ENCODE peak calls at places on chromosomes 2 and 18, in ten cellular contexts. One of them, this sample, is unnamed.

GRCh38 chr2:144014108-144014507 is 505.8 kb downstream of the ZEB2 start:
- DNase-seq in uterus: no peak
- DNase-seq in right lobe of liver: no peak
- DNase-seq in A549: no peak
- DNase-seq in adrenal gland: no peak
- DNase-seq in upper lobe of left lung: no peak
- DNase-seq in IMR-90: peak
- DNase-seq in heart left ventricle: no peak
- DNase-seq in tibial nerve: no peak
- DNase-seq in K562: no peak
- DNase-seq in this sample: no peak

GRCh38 chr18:49656098-49656591 is 94.3 kb downstream of the LIPG start:
- DNase-seq in heart left ventricle: no peak
- DNase-seq in upper lobe of left lung: no peak
- DNase-seq in uterus: no peak
- DNase-seq in adrenal gland: no peak
- DNase-seq in tibial nerve: no peak
- DNase-seq in A549: no peak
- DNase-seq in IMR-90: peak
- DNase-seq in right lobe of liver: no peak
- DNase-seq in K562: no peak
- DNase-seq in this sample: no peak

GRCh38 chr2:71605781-71606241 is 152.4 kb downstream of the DYSF start:
- DNase-seq in uterus: peak
- DNase-seq in A549: no peak
- DNase-seq in adrenal gland: no peak
- DNase-seq in K562: no peak
- DNase-seq in tibial nerve: peak
- DNase-seq in right lobe of liver: peak
- DNase-seq in IMR-90: no peak
- DNase-seq in upper lobe of left lung: peak
- DNase-seq in heart left ventricle: peak
- DNase-seq in this sample: no peak

GRCh38 chr18:70044626-70045025 is 97.0 kb upstream of the CD226 start:
- DNase-seq in A549: peak
- DNase-seq in adrenal gland: no peak
- DNase-seq in tibial nerve: no peak
- DNase-seq in upper lobe of left lung: no peak
- DNase-seq in K562: no peak
- DNase-seq in IMR-90: peak
- DNase-seq in right lobe of liver: no peak
- DNase-seq in heart left ventricle: no peak
- DNase-seq in uterus: no peak
- DNase-seq in this sample: no peak

GRCh38 chr2:238864207-238865014 is 16.5 kb downstream of the TWIST2 start:
- DNase-seq in adrenal gland: peak
- DNase-seq in K562: peak
- DNase-seq in upper lobe of left lung: peak
- DNase-seq in heart left ventricle: peak
- DNase-seq in IMR-90: peak
- DNase-seq in uterus: peak
- DNase-seq in right lobe of liver: no peak
- DNase-seq in A549: peak
- DNase-seq in tibial nerve: peak
- DNase-seq in this sample: peak

GRCh38 chr2:208335-208734 is 55.5 kb downstream of the SH3YL1 start:
- DNase-seq in tibial nerve: no peak
- DNase-seq in upper lobe of left lung: no peak
- DNase-seq in K562: no peak
- DNase-seq in A549: no peak
- DNase-seq in heart left ventricle: no peak
- DNase-seq in adrenal gland: no peak
- DNase-seq in right lobe of liver: no peak
- DNase-seq in uterus: no peak
- DNase-seq in IMR-90: no peak
- DNase-seq in this sample: no peak

GRCh38 chr18:54261894-54262293 is 7.4 kb upstream of the POLI start:
- DNase-seq in right lobe of liver: no peak
- DNase-seq in heart left ventricle: no peak
- DNase-seq in upper lobe of left lung: peak
- DNase-seq in IMR-90: no peak
- DNase-seq in K562: peak
- DNase-seq in tibial nerve: no peak
- DNase-seq in A549: no peak
- DNase-seq in adrenal gland: no peak
- DNase-seq in uterus: no peak
- DNase-seq in this sample: no peak

GRCh38 chr2:14189929-14190328 is 442.6 kb upstream of the LRATD1 start:
- DNase-seq in K562: no peak
- DNase-seq in right lobe of liver: no peak
- DNase-seq in heart left ventricle: no peak
- DNase-seq in adrenal gland: no peak
- DNase-seq in tibial nerve: no peak
- DNase-seq in IMR-90: peak
- DNase-seq in upper lobe of left lung: no peak
- DNase-seq in uterus: peak
- DNase-seq in A549: no peak
- DNase-seq in this sample: no peak

GRCh38 chr2:113077921-113078320 is 10.2 kb downstream of the IL1F10 start:
- DNase-seq in uterus: no peak
- DNase-seq in right lobe of liver: no peak
- DNase-seq in adrenal gland: no peak
- DNase-seq in upper lobe of left lung: no peak
- DNase-seq in IMR-90: no peak
- DNase-seq in tibial nerve: no peak
- DNase-seq in A549: no peak
- DNase-seq in heart left ventricle: no peak
- DNase-seq in K562: no peak
- DNase-seq in this sample: no peak

GRCh38 chr18:47251289-47252120 is at the start of gene SKOR2:
- DNase-seq in IMR-90: no peak
- DNase-seq in heart left ventricle: peak
- DNase-seq in adrenal gland: no peak
- DNase-seq in tibial nerve: no peak
- DNase-seq in A549: no peak
- DNase-seq in upper lobe of left lung: no peak
- DNase-seq in right lobe of liver: no peak
- DNase-seq in uterus: no peak
- DNase-seq in K562: no peak
- DNase-seq in this sample: peak

GRCh38 chr18:13539843-13540535 is 186.4 kb downstream of the FAM210A start:
- DNase-seq in A549: no peak
- DNase-seq in K562: no peak
- DNase-seq in adrenal gland: no peak
- DNase-seq in heart left ventricle: no peak
- DNase-seq in IMR-90: no peak
- DNase-seq in upper lobe of left lung: no peak
- DNase-seq in uterus: no peak
- DNase-seq in right lobe of liver: no peak
- DNase-seq in tibial nerve: no peak
- DNase-seq in this sample: no peak

GRCh38 chr2:69741281-69742169 is at the start of gene ANXA4:
- DNase-seq in right lobe of liver: peak
- DNase-seq in adrenal gland: peak
- DNase-seq in A549: peak
- DNase-seq in heart left ventricle: peak
- DNase-seq in upper lobe of left lung: peak
- DNase-seq in IMR-90: peak
- DNase-seq in K562: peak
- DNase-seq in tibial nerve: peak
- DNase-seq in uterus: peak
- DNase-seq in this sample: peak

GRCh38 chr2:191910518-191910917 is 63.6 kb upstream of the CAVIN2 start:
- DNase-seq in A549: no peak
- DNase-seq in adrenal gland: no peak
- DNase-seq in right lobe of liver: no peak
- DNase-seq in upper lobe of left lung: no peak
- DNase-seq in uterus: no peak
- DNase-seq in K562: no peak
- DNase-seq in IMR-90: peak
- DNase-seq in tibial nerve: no peak
- DNase-seq in heart left ventricle: no peak
- DNase-seq in this sample: no peak

GRCh38 chr2:63059434-63060078 is 8.9 kb downstream of the OTX1 start:
- DNase-seq in IMR-90: no peak
- DNase-seq in heart left ventricle: no peak
- DNase-seq in tibial nerve: no peak
- DNase-seq in A549: no peak
- DNase-seq in upper lobe of left lung: no peak
- DNase-seq in right lobe of liver: no peak
- DNase-seq in adrenal gland: no peak
- DNase-seq in uterus: no peak
- DNase-seq in K562: no peak
- DNase-seq in this sample: no peak

GRCh38 chr2:205835251-205835900 is 153.1 kb downstream of the NRP2 start:
- DNase-seq in upper lobe of left lung: no peak
- DNase-seq in IMR-90: no peak
- DNase-seq in adrenal gland: no peak
- DNase-seq in right lobe of liver: no peak
- DNase-seq in tibial nerve: no peak
- DNase-seq in heart left ventricle: no peak
- DNase-seq in K562: no peak
- DNase-seq in A549: no peak
- DNase-seq in uterus: peak
- DNase-seq in this sample: no peak

GRCh38 chr2:25283921-25284320 is 57.8 kb downstream of the DNMT3A start:
- DNase-seq in upper lobe of left lung: no peak
- DNase-seq in heart left ventricle: no peak
- DNase-seq in right lobe of liver: no peak
- DNase-seq in uterus: no peak
- DNase-seq in adrenal gland: no peak
- DNase-seq in A549: no peak
- DNase-seq in IMR-90: no peak
- DNase-seq in K562: no peak
- DNase-seq in tibial nerve: no peak
- DNase-seq in this sample: no peak

GRCh38 chr2:25285265-25286024 is 56.3 kb downstream of the DNMT3A start:
- DNase-seq in A549: no peak
- DNase-seq in upper lobe of left lung: no peak
- DNase-seq in heart left ventricle: no peak
- DNase-seq in right lobe of liver: no peak
- DNase-seq in K562: no peak
- DNase-seq in IMR-90: no peak
- DNase-seq in uterus: no peak
- DNase-seq in adrenal gland: no peak
- DNase-seq in tibial nerve: no peak
- DNase-seq in this sample: no peak

GRCh38 chr2:25286723-25287483 is 54.8 kb downstream of the DNMT3A start:
- DNase-seq in tibial nerve: no peak
- DNase-seq in right lobe of liver: no peak
- DNase-seq in heart left ventricle: no peak
- DNase-seq in A549: no peak
- DNase-seq in K562: no peak
- DNase-seq in upper lobe of left lung: no peak
- DNase-seq in adrenal gland: no peak
- DNase-seq in uterus: no peak
- DNase-seq in IMR-90: no peak
- DNase-seq in this sample: no peak

GRCh38 chr2:25281581-25281980 is 60.1 kb downstream of the DNMT3A start:
- DNase-seq in tibial nerve: no peak
- DNase-seq in upper lobe of left lung: no peak
- DNase-seq in adrenal gland: no peak
- DNase-seq in heart left ventricle: peak
- DNase-seq in right lobe of liver: no peak
- DNase-seq in A549: no peak
- DNase-seq in K562: no peak
- DNase-seq in uterus: no peak
- DNase-seq in IMR-90: no peak
- DNase-seq in this sample: no peak

GRCh38 chr2:25286025-25286400 is 55.7 kb downstream of the DNMT3A start:
- DNase-seq in A549: no peak
- DNase-seq in uterus: no peak
- DNase-seq in IMR-90: no peak
- DNase-seq in upper lobe of left lung: peak
- DNase-seq in adrenal gland: no peak
- DNase-seq in heart left ventricle: no peak
- DNase-seq in tibial nerve: no peak
- DNase-seq in right lobe of liver: no peak
- DNase-seq in K562: no peak
- DNase-seq in this sample: no peak
- TF ChIP-seq POLR2A in A549: no peak
- TF ChIP-seq POLR2A in uterus: no peak
- TF ChIP-seq POLR2A in IMR-90: no peak
- TF ChIP-seq POLR2A in upper lobe of left lung: no peak
- TF ChIP-seq POLR2A in adrenal gland: no peak
- TF ChIP-seq POLR2A in heart left ventricle: no peak
- TF ChIP-seq POLR2A in tibial nerve: no peak
- TF ChIP-seq POLR2A in right lobe of liver: no peak
- TF ChIP-seq POLR2A in K562: no peak
- TF ChIP-seq POLR2A in this sample: no peak

GRCh38 chr2:200888719-200889625 is at the start of the genes NIF3L1 and PPIL3:
- DNase-seq in upper lobe of left lung: peak
- DNase-seq in IMR-90: peak
- DNase-seq in adrenal gland: peak
- DNase-seq in right lobe of liver: peak
- DNase-seq in tibial nerve: peak
- DNase-seq in heart left ventricle: peak
- DNase-seq in K562: peak
- DNase-seq in uterus: peak
- DNase-seq in A549: peak
- DNase-seq in this sample: peak
- TF ChIP-seq POLR2A in upper lobe of left lung: peak
- TF ChIP-seq POLR2A in IMR-90: peak
- TF ChIP-seq POLR2A in adrenal gland: peak
- TF ChIP-seq POLR2A in right lobe of liver: peak
- TF ChIP-seq POLR2A in tibial nerve: peak
- TF ChIP-seq POLR2A in heart left ventricle: no peak
- TF ChIP-seq POLR2A in K562: peak
- TF ChIP-seq POLR2A in uterus: peak
- TF ChIP-seq POLR2A in A549: peak
- TF ChIP-seq POLR2A in this sample: peak

GRCh38 chr2:219497495-219498279 is 1.0 kb upstream of the GMPPA start:
- DNase-seq in A549: peak
- DNase-seq in tibial nerve: peak
- DNase-seq in adrenal gland: peak
- DNase-seq in right lobe of liver: peak
- DNase-seq in heart left ventricle: peak
- DNase-seq in upper lobe of left lung: peak
- DNase-seq in K562: peak
- DNase-seq in IMR-90: peak
- DNase-seq in uterus: peak
- DNase-seq in this sample: no peak
- TF ChIP-seq POLR2A in A549: peak
- TF ChIP-seq POLR2A in tibial nerve: no peak
- TF ChIP-seq POLR2A in adrenal gland: peak
- TF ChIP-seq POLR2A in right lobe of liver: peak
- TF ChIP-seq POLR2A in heart left ventricle: peak
- TF ChIP-seq POLR2A in upper lobe of left lung: peak
- TF ChIP-seq POLR2A in K562: peak
- TF ChIP-seq POLR2A in IMR-90: no peak
- TF ChIP-seq POLR2A in uterus: peak
- TF ChIP-seq POLR2A in this sample: no peak

DNA sequence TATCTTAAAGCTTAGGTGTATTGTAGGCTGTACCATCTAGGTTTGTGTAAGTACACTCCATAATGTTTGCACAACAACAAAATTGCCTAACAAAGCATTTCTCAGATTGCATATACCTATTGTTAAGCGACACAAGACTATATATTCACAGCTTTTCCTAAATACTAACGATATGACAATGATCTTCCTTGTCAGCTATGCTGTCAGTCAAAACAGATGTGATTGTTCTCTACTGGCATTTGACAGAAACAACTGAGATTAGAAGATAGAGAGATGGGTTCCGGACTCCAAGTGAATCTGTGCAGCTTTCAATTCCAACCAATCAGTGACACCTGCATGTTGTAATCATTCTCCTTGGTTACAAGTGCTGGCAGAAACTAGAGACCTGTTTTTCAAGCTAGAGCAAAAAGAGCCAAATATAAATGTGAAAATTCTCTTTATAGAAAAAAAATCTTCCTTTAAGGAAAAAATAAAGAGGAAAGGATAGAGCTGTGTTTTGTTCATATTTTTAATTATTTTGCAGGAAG is 1232.3 kb upstream of the SLC39A10 start:
- DNase-seq in adrenal gland: no peak
- DNase-seq in K562: no peak
- DNase-seq in IMR-90: no peak
- DNase-seq in right lobe of liver: no peak
- DNase-seq in A549: no peak
- DNase-seq in uterus: no peak
- DNase-seq in upper lobe of left lung: no peak
- DNase-seq in heart left ventricle: no peak
- DNase-seq in tibial nerve: no peak
- DNase-seq in this sample: no peak
- TF ChIP-seq POLR2A in adrenal gland: no peak
- TF ChIP-seq POLR2A in K562: no peak
- TF ChIP-seq POLR2A in IMR-90: no peak
- TF ChIP-seq POLR2A in right lobe of liver: no peak
- TF ChIP-seq POLR2A in A549: no peak
- TF ChIP-seq POLR2A in uterus: no peak
- TF ChIP-seq POLR2A in upper lobe of left lung: no peak
- TF ChIP-seq POLR2A in heart left ventricle: no peak
- TF ChIP-seq POLR2A in tibial nerve: no peak
- TF ChIP-seq POLR2A in this sample: no peak